ENCODE peak calls at places on chromosomes 16 and 17, in five cellular contexts. T, P, Z, D and H are unnamed samples.

GRCh38 chr16:49861299-49861698 is 5.4 kb upstream of the ZNF423 start:
- DNase-seq in D (no peak), Z (no peak), P (no peak), T (no peak), H (no peak)

GRCh38 chr16:5032748-5033167 is 977 bp downstream of the NAGPA start:
- DNase-seq in P (no peak), D (no peak), T (peak), Z (no peak), H (no peak)

GRCh38 chr17:81210868-81211267 is 11.9 kb downstream of the CEP131 start:
- DNase-seq in P (no peak), Z (no peak), T (no peak), D (no peak), H (no peak)

GRCh38 chr17:67244621-67245072 is 349 bp downstream of the HELZ start:
- DNase-seq in P (no peak), Z (no peak), D (peak), T (no peak), H (no peak)

GRCh38 chr16:29898786-29899515 is 399 bp downstream of the SEZ6L2 start:
- DNase-seq in P (no peak), Z (no peak), D (peak), T (peak), H (no peak)

GRCh38 chr16:10362077-10362863 is 23.6 kb upstream of the ATF7IP2 start:
- DNase-seq in P (no peak), Z (no peak), T (no peak), D (no peak), H (no peak)

GRCh38 chr17:7436556-7437368 is 1.5 kb downstream of the TMEM102 start:
- DNase-seq in Z (peak), T (peak), D (peak), P (no peak), H (peak)

GRCh38 chr17:33024688-33025486 is 33.2 kb downstream of the SPACA3 start:
- DNase-seq in P (no peak), D (no peak), Z (no peak), T (no peak), H (no peak)

GRCh38 chr17:82461827-82462524 is 3.4 kb downstream of the NARF start:
- DNase-seq in P (no peak), Z (no peak), D (no peak), T (no peak), H (no peak)

GRCh38 chr17:45794840-45795239 is 10.7 kb downstream of the CRHR1 start:
- DNase-seq in P (no peak), D (no peak), T (peak), Z (no peak), H (no peak)

GRCh38 chr17:63997341-63998048 is 656 bp upstream of the PRR29 start:
- DNase-seq in T (peak), D (peak), Z (no peak), P (no peak), H (peak)

GRCh38 chr17:14621826-14622621 is 321.1 kb downstream of the HS3ST3B1 start:
- DNase-seq in P (no peak), D (no peak), T (no peak), Z (no peak), H (no peak)

GRCh38 chr17:42365136-42365535 is 23.1 kb downstream of the STAT3 start:
- DNase-seq in T (peak), P (no peak), Z (no peak), D (no peak), H (no peak)

GRCh38 chr17:16922386-16923096 is 49.4 kb downstream of the TNFRSF13B start:
- DNase-seq in P (no peak), Z (no peak), D (no peak), T (peak), H (no peak)

GRCh38 chr17:17422217-17422610 is 54.6 kb upstream of the MED9 start:
- DNase-seq in D (no peak), Z (no peak), P (no peak), T (no peak), H (no peak)

GRCh38 chr17:42891539-42892152 is 9.0 kb upstream of the G6PC1 start:
- DNase-seq in P (no peak), T (peak), D (no peak), Z (no peak), H (peak)

GRCh38 chr16:85858984-85859817 is 39.8 kb upstream of the IRF8 start:
- DNase-seq in P (no peak), T (no peak), D (no peak), Z (no peak), H (no peak)

GRCh38 chr16:10839271-10839661 is 20.7 kb upstream of the TVP23A start:
- DNase-seq in D (no peak), Z (no peak), P (no peak), T (no peak), H (no peak)

GRCh38 chr17:66725956-66726355 is 109.0 kb upstream of the CACNG5 start:
- DNase-seq in T (no peak), P (no peak), Z (no peak), D (no peak), H (no peak)

GRCh38 chr16:5438591-5438990 is 341.0 kb upstream of the EEF2KMT start:
- DNase-seq in P (no peak), T (no peak), D (no peak), Z (peak), H (no peak)

GRCh38 chr17:2238432-2239169 is 65.0 kb downstream of the SMG6 start:
- DNase-seq in Z (no peak), T (peak), D (no peak), P (no peak), H (peak)

GRCh38 chr16:10165643-10166042 is 16.6 kb downstream of the GRIN2A start:
- DNase-seq in D (no peak), T (no peak), Z (no peak), P (no peak), H (no peak)

GRCh38 chr16:2149630-2150417 is 1.4 kb downstream of the RAB26 start:
- DNase-seq in T (no peak), P (no peak), Z (no peak), D (no peak), H (no peak)

GRCh38 chr17:14746784-14747575 is 446.1 kb downstream of the HS3ST3B1 start:
- DNase-seq in P (no peak), D (no peak), Z (no peak), T (no peak), H (no peak)

GRCh38 chr16:11329080-11329491 is 16.2 kb upstream of the RMI2 start:
- DNase-seq in Z (no peak), T (peak), D (no peak), P (no peak), H (no peak)

GRCh38 chr17:44733753-44734152 is 25.0 kb upstream of the ADAM11 start:
- DNase-seq in T (no peak), P (no peak), Z (no peak), D (no peak), H (no peak)

DNA sequence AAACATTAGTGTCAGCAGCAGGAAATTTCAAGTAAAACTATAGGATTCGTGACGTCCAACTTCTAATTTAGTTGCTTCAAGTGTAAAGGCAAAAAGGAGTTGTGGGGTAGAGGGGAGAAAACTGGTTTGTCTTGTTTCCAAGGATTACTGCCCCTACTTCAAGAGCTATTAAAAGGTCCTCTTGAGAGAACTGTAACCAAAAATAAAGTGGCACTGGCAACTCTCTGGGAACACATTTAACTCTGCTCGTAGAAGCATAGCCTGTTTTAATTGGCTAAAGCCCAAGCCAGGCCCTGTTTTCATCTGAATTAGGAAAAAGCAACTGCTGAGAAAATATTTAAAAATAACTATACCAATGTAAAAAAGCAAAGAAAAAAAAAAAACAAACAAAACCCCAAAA is 51.8 kb upstream of the AKAP1 start:
- DNase-seq in T (no peak), P (no peak), D (no peak), Z (no peak), H (peak)
- H3K27ac ChIP-seq in T (no peak), P (no peak), D (no peak), Z (no peak), H (peak)

GRCh38 chr16:84836234-84836647 is 16.5 kb downstream of the CRISPLD2 start:
- DNase-seq in T (peak), Z (no peak), P (no peak), D (peak), H (peak)
- H3K4me3 ChIP-seq in T (no peak), Z (no peak), P (no peak), D (no peak), H (no peak)

GRCh38 chr17:28759296-28759865 is 15.6 kb downstream of the TRAF4 start:
- DNase-seq in D (no peak), P (no peak), Z (no peak), T (no peak), H (no peak)

GRCh38 chr17:28760987-28761562 is 17.3 kb downstream of the TRAF4 start:
- DNase-seq in D (no peak), P (no peak), Z (no peak), T (peak), H (peak)

GRCh38 chr17:28763137-28763799 is 19.5 kb downstream of the TRAF4 start:
- DNase-seq in T (no peak), D (no peak), Z (no peak), P (no peak), H (no peak)

GRCh38 chr17:28758411-28759121 is 14.8 kb downstream of the TRAF4 start:
- DNase-seq in D (no peak), T (no peak), Z (no peak), P (no peak), H (no peak)

DNA sequence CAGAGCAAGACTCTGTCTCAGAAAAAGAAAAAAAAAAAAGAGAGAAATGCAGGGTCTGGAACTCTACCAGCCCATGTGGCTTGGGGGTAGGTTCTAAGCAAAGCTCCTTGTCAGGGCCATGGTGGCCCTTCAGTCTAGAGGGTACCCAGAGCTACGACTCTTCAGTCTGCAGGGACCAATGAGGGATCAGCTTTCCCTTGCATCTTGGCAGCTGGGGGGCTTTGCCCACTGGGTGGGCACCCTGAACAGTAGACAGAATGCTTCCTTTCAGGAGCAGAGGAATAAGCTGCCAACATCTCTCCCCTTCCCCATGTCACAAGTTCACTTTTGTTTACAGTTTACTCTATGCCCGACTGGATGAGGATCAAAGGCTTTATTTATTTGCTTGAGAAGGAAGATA is 16.8 kb downstream of the TRAF4 start:
- DNase-seq in Z (no peak), D (no peak), P (no peak), T (no peak), H (no peak)
- H3K27ac ChIP-seq in Z (no peak), D (no peak), P (no peak), T (no peak), H (peak)

GRCh38 chr16:67157106-67157748 is 2.5 kb downstream of the TRADD start:
- DNase-seq in Z (no peak), T (no peak), P (no peak), D (no peak), H (no peak)

GRCh38 chr16:67151431-67152097 is 766 bp upstream of the B3GNT9 start:
- DNase-seq in T (peak), Z (no peak), D (no peak), P (no peak), H (no peak)

GRCh38 chr16:67155305-67156145 is 4.2 kb downstream of the TRADD start:
- DNase-seq in D (peak), P (no peak), T (peak), Z (no peak), H (peak)

GRCh38 chr16:67156146-67156844 is 3.4 kb downstream of the TRADD start:
- DNase-seq in P (no peak), T (no peak), D (no peak), Z (no peak), H (no peak)

GRCh38 chr16:67154578-67155304 is 3.9 kb upstream of the B3GNT9 start:
- DNase-seq in D (no peak), Z (no peak), P (no peak), T (no peak), H (no peak)
- H3K4me3 ChIP-seq in D (peak), Z (no peak), P (no peak), T (peak), H (peak)

GRCh38 chr17:40097931-40098845 is 2.2 kb downstream of the NR1D1 start:
- DNase-seq in Z (no peak), D (no peak), P (no peak), T (peak), H (peak)

GRCh38 chr17:40095356-40095943 is 4.9 kb downstream of the NR1D1 start:
- DNase-seq in T (no peak), Z (no peak), D (no peak), P (no peak), H (no peak)

GRCh38 chr17:40097087-40097486 is 3.3 kb downstream of the NR1D1 start:
- DNase-seq in Z (no peak), D (no peak), T (no peak), P (no peak), H (no peak)

GRCh38 chr17:40094874-40095273 is 5.5 kb downstream of the NR1D1 start:
- DNase-seq in Z (no peak), D (no peak), P (no peak), T (no peak), H (no peak)

GRCh38 chr17:40095944-40096791 is 4.2 kb downstream of the NR1D1 start:
- DNase-seq in T (peak), Z (no peak), P (peak), D (no peak), H (peak)
- H3K27ac ChIP-seq in T (no peak), Z (peak), P (peak), D (no peak), H (peak)